ENCODE peak calls at places on chromosomes 5 and 9, in eight cellular contexts. F, N, X, O, S, G, U and B are unnamed samples.

GRCh38 chr9:19629506-19629905 is 159.3 kb downstream of the SLC24A2 start:
- DNase-seq in F (no peak), N (no peak), X (no peak), O (no peak), S (no peak), G (no peak), U (no peak), B (peak; percentile 38)

GRCh38 chr9:76521906-76522305 is 62.9 kb downstream of the GCNT1 start:
- DNase-seq in F (no peak), N (no peak), X (no peak), O (no peak), S (no peak), G (no peak), U (no peak), B (no peak)

GRCh38 chr9:8955315-8955714 is 1155.7 kb upstream of the DMAC1 start:
- DNase-seq in F (no peak), N (no peak), X (no peak), O (no peak), S (no peak), G (no peak), U (no peak), B (no peak)

GRCh38 chr5:5612096-5612495 is 189.6 kb downstream of the ICE1 start:
- DNase-seq in F (no peak), N (no peak), X (no peak), O (no peak), S (no peak), G (no peak), U (no peak), B (no peak)

GRCh38 chr5:17172801-17173200 is 44.6 kb upstream of the BASP1 start:
- DNase-seq in F (no peak), N (no peak), X (no peak), O (no peak), S (no peak), G (no peak), U (no peak), B (no peak)

GRCh38 chr5:63211413-63212132 is 633.0 kb downstream of the LRRC70 start:
- DNase-seq in F (no peak), N (no peak), X (no peak), O (no peak), S (no peak), G (no peak), U (no peak), B (no peak)

GRCh38 chr9:38112010-38112409 is 43.0 kb upstream of the SHB start:
- DNase-seq in F (no peak), N (no peak), X (no peak), O (no peak), S (peak; percentile 24), G (no peak), U (no peak), B (no peak)

GRCh38 chr9:90142580-90142979 is 500.0 kb downstream of the DIRAS2 start:
- DNase-seq in F (no peak), N (peak; percentile 51), X (peak; percentile 8), O (no peak), S (no peak), G (no peak), U (peak; percentile 47), B (peak; percentile 61)

GRCh38 chr5:584846-585245 is 27.3 kb upstream of the CEP72 start:
- DNase-seq in F (no peak), N (no peak), X (no peak), O (no peak), S (peak; percentile 34), G (peak; percentile 48), U (no peak), B (no peak)

GRCh38 chr5:173550641-173551040 is 65.8 kb downstream of the BOD1 start:
- DNase-seq in F (no peak), N (no peak), X (no peak), O (no peak), S (no peak), G (peak; percentile 34), U (no peak), B (no peak)

GRCh38 chr9:124278054-124278540 is 20.3 kb downstream of the NEK6 start:
- DNase-seq in F (no peak), N (no peak), X (no peak), O (no peak), S (no peak), G (no peak), U (peak; percentile 82), B (no peak)

GRCh38 chr5:21452429-21452828 is 1400.7 kb downstream of the CDH12 start:
- DNase-seq in F (no peak), N (no peak), X (no peak), O (no peak), S (no peak), G (no peak), U (no peak), B (no peak)

GRCh38 chr5:23820764-23821471 is 313.5 kb downstream of the PRDM9 start:
- DNase-seq in F (no peak), N (peak; percentile 23), X (no peak), O (no peak), S (no peak), G (no peak), U (peak; percentile 11), B (no peak)

GRCh38 chr9:128153947-128154695 is 4.9 kb downstream of the LCN2 start:
- DNase-seq in F (no peak), N (no peak), X (no peak), O (no peak), S (no peak), G (no peak), U (no peak), B (no peak)

GRCh38 chr9:33159058-33159759 is 7.9 kb downstream of the B4GALT1 start:
- DNase-seq in F (peak; percentile 71), N (peak; percentile 87), X (no peak), O (no peak), S (no peak), G (peak; percentile 87), U (peak; percentile 71), B (peak; percentile 47)

GRCh38 chr5:149207821-149208220 is 63.8 kb upstream of the AFAP1L1 start:
- DNase-seq in F (no peak), N (no peak), X (no peak), O (no peak), S (no peak), G (no peak), U (no peak), B (no peak)

GRCh38 chr5:153629027-153629426 is 138.6 kb downstream of the GRIA1 start:
- DNase-seq in F (no peak), N (peak; percentile 63), X (peak; percentile 88), O (peak; percentile 83), S (no peak), G (no peak), U (no peak), B (peak; percentile 35)
- TF ChIP-seq CTCF in F (no peak), N (no peak), X (peak; percentile 70), O (peak; percentile 55), S (peak; percentile 21), G (no peak), U (no peak), B (no peak)

DNA sequence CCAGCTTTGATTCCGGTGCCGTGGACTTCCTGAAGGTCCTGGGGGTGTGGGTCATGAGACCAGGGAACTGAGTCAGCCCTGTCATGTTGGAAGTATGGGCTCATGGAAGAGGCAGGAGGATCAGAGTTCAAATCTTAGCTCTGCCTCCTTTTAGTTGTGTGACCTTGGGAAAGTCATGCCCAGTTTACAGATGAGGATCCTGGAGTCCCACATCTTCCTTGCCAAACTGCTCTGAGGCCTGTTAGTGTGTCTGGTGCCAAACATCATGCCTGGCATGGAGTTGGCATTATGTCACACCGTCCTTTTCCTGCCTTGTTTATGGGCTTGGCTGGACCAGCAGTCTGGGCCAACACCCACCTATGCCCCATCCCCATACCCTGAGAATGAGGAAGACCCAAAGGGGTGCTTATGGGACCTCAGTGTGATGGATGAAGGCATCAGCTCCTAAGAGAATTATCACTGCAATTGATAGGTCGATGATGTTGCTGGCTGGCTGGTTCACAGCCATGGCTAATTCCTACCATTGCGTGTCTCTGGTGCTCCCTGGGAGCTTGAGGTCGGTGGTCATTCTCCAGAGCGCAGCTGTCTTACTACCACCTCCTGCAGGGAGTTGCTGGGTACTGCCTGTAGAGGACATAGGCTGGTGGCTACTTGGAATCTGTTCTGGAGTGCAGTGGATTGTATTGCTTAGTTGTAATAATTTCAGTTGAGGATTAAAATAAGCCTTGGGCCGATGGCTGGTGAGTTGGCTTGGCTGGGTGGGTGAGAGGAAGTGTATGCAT is 140.5 kb upstream of the PITX1 start:
- DNase-seq in F (no peak), N (no peak), X (no peak), O (no peak), S (no peak), G (no peak), U (peak; percentile 79), B (no peak)
- TF ChIP-seq CTCF in F (peak; percentile 13), N (no peak), X (no peak), O (peak; percentile 16), S (peak; percentile 40), G (no peak), U (peak; percentile 92), B (no peak)

DNA sequence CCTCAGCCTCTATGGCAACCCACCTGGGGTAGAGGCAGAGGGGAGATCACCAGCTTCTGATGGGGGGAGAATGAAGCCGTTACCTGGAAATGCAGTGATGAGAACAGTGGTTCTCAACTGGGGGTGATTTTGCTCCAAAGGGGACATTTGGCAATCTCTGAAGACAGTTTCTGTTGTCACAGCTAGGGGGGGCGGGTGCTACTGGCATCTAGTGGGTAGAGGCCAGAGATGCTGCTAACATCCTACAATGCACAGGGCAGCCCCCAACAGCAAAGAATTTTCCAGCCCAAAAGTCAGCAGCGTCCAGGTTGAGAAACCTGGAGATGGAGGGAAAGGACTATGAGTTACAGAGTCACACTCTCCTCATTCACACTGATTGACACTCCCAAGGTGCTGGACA is 84.5 kb downstream of the FGF1 start:
- DNase-seq in F (no peak), N (no peak), X (no peak), O (no peak), S (no peak), G (no peak), U (peak; percentile 4), B (no peak)
- TF ChIP-seq CTCF in F (no peak), N (no peak), X (peak; percentile 12), O (no peak), S (no peak), G (no peak), U (peak; percentile 26), B (no peak)

GRCh38 chr9:136251264-136252115 is 5.9 kb upstream of the QSOX2 start:
- DNase-seq in F (no peak), N (peak; percentile 67), X (no peak), O (no peak), S (no peak), G (no peak), U (no peak), B (no peak)

GRCh38 chr9:136252846-136253245 is 7.2 kb upstream of the QSOX2 start:
- DNase-seq in F (no peak), N (no peak), X (no peak), O (no peak), S (no peak), G (no peak), U (no peak), B (no peak)

GRCh38 chr9:136250676-136251075 is 5.1 kb upstream of the QSOX2 start:
- DNase-seq in F (no peak), N (no peak), X (no peak), O (no peak), S (no peak), G (no peak), U (no peak), B (no peak)

GRCh38 chr9:136253246-136254130 is 7.9 kb upstream of the QSOX2 start:
- DNase-seq in F (no peak), N (no peak), X (no peak), O (no peak), S (no peak), G (no peak), U (no peak), B (no peak)

DNA sequence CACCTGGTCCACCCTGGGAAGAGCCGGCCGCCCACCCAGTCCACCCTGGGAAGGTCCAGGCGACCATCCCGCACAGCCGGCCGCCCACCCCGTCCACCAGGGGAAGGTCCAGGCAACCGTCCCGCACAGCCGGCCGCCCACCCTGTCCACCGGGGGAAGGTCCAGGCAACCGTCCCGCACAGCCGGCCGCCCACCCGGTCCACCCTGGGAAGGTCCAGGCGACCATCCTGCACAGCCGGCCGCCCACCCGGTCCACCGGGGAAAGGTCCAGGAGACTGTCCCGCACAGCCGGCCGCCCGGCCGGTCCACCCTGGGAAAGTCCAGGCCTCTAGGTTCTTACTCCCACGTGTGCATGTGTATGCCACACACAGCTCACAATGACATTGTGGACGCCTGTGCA is 6.7 kb upstream of the QSOX2 start:
- DNase-seq in F (no peak), N (no peak), X (no peak), O (no peak), S (no peak), G (no peak), U (no peak), B (no peak)
- TF ChIP-seq CTCF in F (no peak), N (no peak), X (no peak), O (no peak), S (no peak), G (no peak), U (no peak), B (no peak)